ENCODE peak calls at places on chromosomes 16 and 17, in seven cellular contexts. V is fibroblast of the conjunctiva, I is foreskin fibroblast, Y is AG20443, X is kidney tubule cell, F is AG04450, M is mesenchymal stem cell. A is an unnamed sample.

GRCh38 chr17:50661795-50662391 is 27.2 kb downstream of the ABCC3 start:
- DNase-seq in F (peak), Y (peak), V (peak), X (peak), I (peak), M (peak), A (peak)

GRCh38 chr16:11306381-11306780 is 25.3 kb upstream of the PRM1 start:
- DNase-seq in Y (no peak), X (no peak), F (no peak), M (no peak), I (no peak), V (no peak), A (no peak)

GRCh38 chr17:3213587-3213986 is 6.1 kb downstream of the OR1A1 start:
- DNase-seq in X (no peak), M (no peak), V (no peak), F (no peak), Y (no peak), I (no peak), A (no peak)

GRCh38 chr16:70687172-70687531 is 1.3 kb upstream of the MTSS2 start:
- DNase-seq in V (no peak), M (no peak), Y (no peak), F (no peak), I (no peak), X (no peak), A (no peak)

GRCh38 chr16:75385507-75386152 is 47.7 kb downstream of the CFDP1 start:
- DNase-seq in V (peak), Y (peak), I (peak), F (peak), M (peak), X (peak), A (no peak)

GRCh38 chr16:50677351-50677750 is 3.8 kb downstream of the SNX20 start:
- DNase-seq in F (no peak), M (no peak), Y (no peak), X (no peak), V (no peak), I (no peak), A (no peak)

GRCh38 chr17:14308636-14308964 is 7.7 kb downstream of the HS3ST3B1 start:
- DNase-seq in V (no peak), Y (no peak), X (no peak), I (no peak), F (no peak), M (peak), A (no peak)

GRCh38 chr16:82264781-82265180 is 94.8 kb upstream of the MPHOSPH6 start:
- DNase-seq in Y (no peak), V (no peak), F (no peak), I (no peak), M (no peak), X (no peak), A (no peak)

GRCh38 chr16:82023206-82023605 is 11.8 kb upstream of the HSD17B2 start:
- DNase-seq in F (no peak), M (no peak), Y (no peak), V (no peak), X (no peak), I (no peak), A (no peak)

GRCh38 chr16:23464196-23464595 is 11.2 kb upstream of the COG7 start:
- DNase-seq in F (no peak), M (no peak), V (no peak), I (no peak), X (no peak), Y (no peak), A (no peak)

GRCh38 chr16:1710811-1711507 is 5.0 kb downstream of the MAPK8IP3 start:
- DNase-seq in F (no peak), V (no peak), M (no peak), I (no peak), Y (no peak), X (no peak), A (no peak)

GRCh38 chr17:65953316-65954147 is 238.4 kb downstream of the CEP112 start:
- DNase-seq in I (no peak), X (no peak), F (no peak), Y (no peak), V (no peak), M (no peak), A (no peak)

GRCh38 chr17:51275381-51275780 is 15.0 kb downstream of the UTP18 start:
- DNase-seq in I (no peak), X (no peak), V (no peak), F (no peak), M (no peak), Y (peak), A (no peak)

GRCh38 chr17:8384801-8385335 is 1.9 kb upstream of the RPL26 start:
- DNase-seq in F (peak), M (peak), X (peak), V (no peak), Y (peak), I (peak), A (no peak)

GRCh38 chr17:6429266-6429665 is 5.7 kb downstream of the AIPL1 start:
- DNase-seq in F (no peak), V (no peak), M (no peak), I (no peak), X (no peak), Y (no peak), A (no peak)

GRCh38 chr17:72267601-72268000 is 146.8 kb downstream of the SOX9 start:
- DNase-seq in Y (no peak), X (no peak), F (no peak), I (no peak), V (no peak), M (no peak), A (no peak)

GRCh38 chr17:15457723-15458094 is 9.7 kb downstream of the CDRT4 start:
- DNase-seq in X (no peak), Y (no peak), F (no peak), V (no peak), M (no peak), I (no peak), A (no peak)

GRCh38 chr16:49048557-49048956 is 233.1 kb downstream of the CBLN1 start:
- DNase-seq in X (no peak), F (no peak), M (no peak), Y (no peak), I (no peak), V (no peak), A (no peak)

GRCh38 chr17:60160829-60161501 is 11.2 kb downstream of the CA4 start:
- DNase-seq in V (no peak), Y (no peak), F (no peak), I (no peak), M (no peak), X (no peak), A (no peak)

GRCh38 chr16:85204242-85205010 is 92.2 kb upstream of the CIBAR2 start:
- DNase-seq in V (peak), M (peak), F (peak), Y (peak), I (peak), X (no peak), A (no peak)

GRCh38 chr16:25747160-25747758 is 55.5 kb downstream of the HS3ST4 start:
- DNase-seq in I (no peak), Y (no peak), X (no peak), V (no peak), F (no peak), M (no peak), A (peak)

GRCh38 chr17:45948881-45949624 is 50.0 kb upstream of the STH start:
- DNase-seq in F (peak), I (peak), X (peak), M (peak), V (peak), Y (peak), A (peak)

GRCh38 chr17:70636517-70637133 is 467.3 kb downstream of the KCNJ2 start:
- DNase-seq in F (peak), X (peak), I (peak), Y (peak), M (peak), V (peak), A (no peak)

GRCh38 chr17:8408371-8408770 is 10.7 kb upstream of the RNF222 start:
- DNase-seq in M (no peak), Y (no peak), V (no peak), X (peak), F (no peak), I (no peak), A (peak)

GRCh38 chr16:48820379-48820778 is 210.4 kb upstream of the N4BP1 start:
- DNase-seq in F (no peak), X (no peak), M (no peak), Y (no peak), I (no peak), V (no peak), A (no peak)

GRCh38 chr16:48608452-48608851 is 1.5 kb downstream of the N4BP1 start:
- DNase-seq in V (no peak), F (no peak), Y (no peak), X (no peak), M (peak), I (no peak), A (no peak)

GRCh38 chr16:71499775-71500364 is 10.7 kb upstream of the ZNF19 start:
- DNase-seq in Y (peak), V (peak), I (peak), F (peak), M (peak), X (peak), A (no peak)

GRCh38 chr16:23847938-23848337 is 12.2 kb downstream of the PRKCB start:
- DNase-seq in V (no peak), I (no peak), X (no peak), M (no peak), F (no peak), Y (no peak), A (peak)

GRCh38 chr17:78759203-78759968 is 22.7 kb downstream of the CYTH1 start:
- DNase-seq in V (peak), X (no peak), I (no peak), F (no peak), Y (no peak), M (peak), A (no peak)

GRCh38 chr17:8745586-8746500 is 1.2 kb upstream of the CCDC42 start:
- DNase-seq in X (peak), Y (peak), M (peak), V (peak), I (peak), F (peak), A (peak)

GRCh38 chr16:83917152-83918120 is 18.5 kb downstream of the MLYCD start:
- DNase-seq in F (no peak), M (no peak), X (no peak), I (no peak), Y (no peak), V (no peak), A (no peak)

GRCh38 chr16:10970065-10970464 is 25.7 kb downstream of the CLEC16A start:
- DNase-seq in M (no peak), F (no peak), X (no peak), I (no peak), Y (peak), V (no peak), A (no peak)

GRCh38 chr16:23380501-23380951 is 72.5 kb downstream of the COG7 start:
- DNase-seq in M (no peak), Y (no peak), I (no peak), X (no peak), F (no peak), V (no peak), A (no peak)

GRCh38 chr16:50389900-50390896 is 21.4 kb upstream of the BRD7 start:
- DNase-seq in I (no peak), X (no peak), Y (no peak), F (no peak), V (no peak), M (no peak), A (no peak)

GRCh38 chr17:8905256-8905778 is 37.8 kb upstream of the PIK3R6 start:
- DNase-seq in F (no peak), I (no peak), V (no peak), Y (no peak), M (no peak), X (no peak), A (no peak)

GRCh38 chr17:31425646-31426045 is 34.2 kb downstream of the RAB11FIP4 start:
- DNase-seq in Y (no peak), X (no peak), V (no peak), M (no peak), I (no peak), F (no peak), A (no peak)

GRCh38 chr17:59845595-59846390 is 47.0 kb downstream of the TUBD1 start:
- DNase-seq in I (peak), F (no peak), V (no peak), M (peak), Y (peak), X (peak), A (no peak)

GRCh38 chr17:46266656-46267544 is 28.0 kb upstream of the LRRC37A start:
- DNase-seq in X (peak), I (peak), F (peak), V (peak), M (peak), Y (peak), A (peak)

A was measured in activated naive CD4-positive, alpha-beta T cell treated with anti-CD3 and anti-CD28 coated beads, Interleukin-2, amount 50 U/mL, for 72 hours.